ENCODE peak calls at places on chromosomes 5 and 9, in seven cellular contexts. A is sigmoid colon, Q is foreskin fibroblast, R is AG08396, V is HT1080, Y is psoas muscle, Z is HCT116. W is an unnamed sample.

GRCh38 chr5:139371482-139372435 is 11.3 kb downstream of the SLC23A1 start:
- DNase-seq in A (peak; percentile 38), Q (no peak), R (no peak), V (no peak), Y (no peak), Z (no peak), W (no peak)

GRCh38 chr9:10059044-10059443 is 553.8 kb downstream of the PTPRD start:
- DNase-seq in A (no peak), Q (no peak), R (no peak), V (peak; percentile 18), Y (no peak), Z (no peak), W (no peak)

GRCh38 chr9:14960881-14961280 is 50.7 kb upstream of the FREM1 start:
- DNase-seq in A (no peak), Q (no peak), R (no peak), V (no peak), Y (no peak), Z (no peak), W (no peak)

GRCh38 chr5:43422143-43422542 is 10.0 kb upstream of the CCL28 start:
- DNase-seq in A (no peak), Q (no peak), R (no peak), V (peak; percentile 26), Y (no peak), Z (no peak), W (peak; percentile 21)

GRCh38 chr5:35269006-35269405 is 38.7 kb upstream of the PRLR start:
- DNase-seq in A (no peak), Q (no peak), R (no peak), V (no peak), Y (no peak), Z (no peak), W (no peak)

GRCh38 chr5:68395844-68396523 is 180.4 kb downstream of the PIK3R1 start:
- DNase-seq in A (no peak), Q (no peak), R (no peak), V (no peak), Y (no peak), Z (no peak), W (no peak)

GRCh38 chr5:82564963-82565362 is 286.8 kb upstream of the RPS23 start:
- DNase-seq in A (no peak), Q (no peak), R (no peak), V (no peak), Y (no peak), Z (no peak), W (no peak)

GRCh38 chr5:117812866-117813265 is 1175.5 kb downstream of the DTWD2 start:
- DNase-seq in A (no peak), Q (no peak), R (no peak), V (no peak), Y (no peak), Z (no peak), W (no peak)

GRCh38 chr5:165035520-165035919 is 1530.1 kb downstream of the MAT2B start:
- DNase-seq in A (no peak), Q (no peak), R (no peak), V (peak; percentile 42), Y (no peak), Z (no peak), W (no peak)

GRCh38 chr5:146541956-146542849 is 26.2 kb upstream of the GPR151 start:
- DNase-seq in A (peak; percentile 77), Q (peak; percentile 27), R (peak; percentile 67), V (peak; percentile 62), Y (peak; percentile 76), Z (peak; percentile 49), W (peak; percentile 82)

GRCh38 chr5:1536298-1537165 is 12.8 kb upstream of the LPCAT1 start:
- DNase-seq in A (peak; percentile 60), Q (no peak), R (no peak), V (peak; percentile 26), Y (peak; percentile 46), Z (no peak), W (no peak)

GRCh38 chr5:132462856-132463745 is 27.5 kb downstream of the IRF1 start:
- DNase-seq in A (peak; percentile 48), Q (no peak), R (no peak), V (no peak), Y (no peak), Z (no peak), W (no peak)

GRCh38 chr5:173764321-173765029 is 123.7 kb upstream of the CPEB4 start:
- DNase-seq in A (peak; percentile 91), Q (peak; percentile 95), R (peak; percentile 94), V (peak; percentile 97), Y (peak; percentile 95), Z (peak; percentile 94), W (peak; percentile 97)

GRCh38 chr9:134469041-134469875 is 143.0 kb downstream of the RXRA start:
- DNase-seq in A (peak; percentile 90), Q (no peak), R (peak; percentile 73), V (no peak), Y (no peak), Z (no peak), W (no peak)

GRCh38 chr5:113807384-113808053 is 294.0 kb downstream of the YTHDC2 start:
- DNase-seq in A (peak; percentile 69), Q (peak; percentile 30), R (peak; percentile 9), V (no peak), Y (no peak), Z (no peak), W (peak; percentile 22)

GRCh38 chr5:141681695-141682641 is at the start of gene ARAP3:
- DNase-seq in A (peak; percentile 90), Q (peak; percentile 95), R (peak; percentile 93), V (peak; percentile 78), Y (peak; percentile 87), Z (peak; percentile 40), W (peak; percentile 93)

GRCh38 chr9:131731237-131731995 is 8.5 kb downstream of the RAPGEF1 start:
- DNase-seq in A (no peak), Q (no peak), R (no peak), V (no peak), Y (no peak), Z (no peak), W (peak; percentile 41)

GRCh38 chr5:76529464-76530344 is 93.5 kb downstream of the F2RL2 start:
- DNase-seq in A (no peak), Q (no peak), R (no peak), V (no peak), Y (no peak), Z (no peak), W (no peak)

GRCh38 chr5:127666043-127666716 is 17.3 kb downstream of the CTXN3 start:
- DNase-seq in A (no peak), Q (no peak), R (no peak), V (no peak), Y (no peak), Z (no peak), W (no peak)

GRCh38 chr5:108345541-108346171 is 36.2 kb downstream of the FBXL17 start:
- DNase-seq in A (no peak), Q (peak; percentile 12), R (peak; percentile 2), V (peak; percentile 41), Y (no peak), Z (peak; percentile 13), W (peak; percentile 62)

GRCh38 chr9:113648048-113648447 is 184.5 kb downstream of the RGS3 start:
- DNase-seq in A (peak; percentile 50), Q (no peak), R (no peak), V (no peak), Y (no peak), Z (no peak), W (no peak)

GRCh38 chr9:113210815-113211214 is 10.3 kb downstream of the FKBP15 start:
- DNase-seq in A (no peak), Q (no peak), R (no peak), V (no peak), Y (no peak), Z (no peak), W (no peak)

GRCh38 chr5:115289104-115289503 is 7.3 kb downstream of the CCDC112 start:
- DNase-seq in A (no peak), Q (no peak), R (no peak), V (no peak), Y (no peak), Z (no peak), W (no peak)

GRCh38 chr9:113592806-113593575 is 129.5 kb downstream of the RGS3 start:
- DNase-seq in A (peak; percentile 50), Q (no peak), R (no peak), V (no peak), Y (no peak), Z (no peak), W (no peak)

GRCh38 chr9:87792831-87793288 is 66.9 kb downstream of the CTSL start:
- DNase-seq in A (peak; percentile 90), Q (peak; percentile 78), R (peak; percentile 68), V (peak; percentile 95), Y (peak; percentile 80), Z (peak; percentile 63), W (no peak)

GRCh38 chr5:175921066-175921730 is 46.9 kb downstream of the THOC3 start:
- DNase-seq in A (no peak), Q (no peak), R (no peak), V (no peak), Y (no peak), Z (no peak), W (no peak)

GRCh38 chr9:133884907-133885744 is 107.0 kb downstream of the VAV2 start:
- DNase-seq in A (no peak), Q (no peak), R (no peak), V (no peak), Y (no peak), Z (no peak), W (no peak)

GRCh38 chr5:56625577-56625976 is 189.8 kb upstream of the MAP3K1 start:
- DNase-seq in A (no peak), Q (peak; percentile 68), R (peak; percentile 30), V (no peak), Y (no peak), Z (no peak), W (no peak)

GRCh38 chr9:113507256-113507655 is 43.7 kb downstream of the RGS3 start:
- DNase-seq in A (no peak), Q (no peak), R (no peak), V (no peak), Y (no peak), Z (no peak), W (no peak)

GRCh38 chr9:137095664-137096517 is 9.1 kb downstream of the MAN1B1 start:
- DNase-seq in A (no peak), Q (no peak), R (no peak), V (no peak), Y (no peak), Z (no peak), W (peak; percentile 33)